ENCODE peak calls at places on chromosomes 2 and 18, in six cellular contexts. U is mammary epithelial cell; N is A549; Z is naive thymus-derived CD4-positive, alpha-beta T cell; I is HCT116; D is left ventricle myocardium inferior. C is an unnamed sample. For H3K4me1, the result is how much of the 10 kb centered on the place peaks cover.

GRCh38 chr2:144330951-144331651 is 188.8 kb downstream of the ZEB2 start:
- DNase-seq in U (peak), N (no peak), Z (peak), I (no peak), D (no peak), C (peak)

GRCh38 chr2:226678422-226678821 is 121.2 kb downstream of the IRS1 start:
- DNase-seq in U (no peak), N (no peak), Z (no peak), I (no peak), D (peak), C (no peak)

GRCh38 chr2:241237949-241238371 is 49.5 kb downstream of the ANO7 start:
- DNase-seq in U (no peak), N (no peak), Z (no peak), I (no peak), D (no peak), C (no peak)

GRCh38 chr2:127233710-127234109 is 13.6 kb upstream of the CYP27C1 start:
- DNase-seq in U (no peak), N (no peak), Z (no peak), I (no peak), D (no peak), C (no peak)

GRCh38 chr2:60290534-60290933 is 262.9 kb downstream of the BCL11A start:
- DNase-seq in U (no peak), N (no peak), Z (no peak), I (no peak), D (no peak), C (no peak)

GRCh38 chr18:46073474-46074331 is 1.6 kb upstream of the PSTPIP2 start:
- DNase-seq in U (peak), N (no peak), Z (peak), I (peak), D (no peak), C (no peak)

GRCh38 chr18:61764381-61764780 is 128.4 kb downstream of the RNF152 start:
- DNase-seq in U (peak), N (no peak), Z (no peak), I (no peak), D (no peak), C (no peak)

GRCh38 chr2:74267068-74267467 is 68.7 kb downstream of the MTHFD2 start:
- DNase-seq in U (peak), N (peak), Z (peak), I (peak), D (no peak), C (no peak)

GRCh38 chr2:73708527-73708926 is 28.6 kb downstream of the TPRKB start:
- DNase-seq in U (no peak), N (no peak), Z (no peak), I (no peak), D (no peak), C (no peak)

GRCh38 chr18:46408334-46408987 is 248.6 kb downstream of the LOXHD1 start:
- DNase-seq in U (no peak), N (peak), Z (no peak), I (no peak), D (no peak), C (no peak)

GRCh38 chr2:8469709-8470493 is 212.0 kb upstream of the ID2 start:
- DNase-seq in U (no peak), N (no peak), Z (no peak), I (no peak), D (no peak), C (no peak)

GRCh38 chr2:111706481-111707001 is 177.5 kb downstream of the ANAPC1 start:
- DNase-seq in U (no peak), N (no peak), Z (no peak), I (no peak), D (no peak), C (no peak)

GRCh38 chr2:178761759-178762371 is 45.4 kb downstream of the TTN start:
- DNase-seq in U (peak), N (peak), Z (peak), I (peak), D (no peak), C (no peak)

GRCh38 chr2:26429779-26430654 is 28.3 kb downstream of the DRC1 start:
- DNase-seq in U (peak), N (no peak), Z (no peak), I (no peak), D (peak), C (no peak)

GRCh38 chr2:152720794-152721193 is 2.4 kb downstream of the ARL6IP6 start:
- DNase-seq in U (no peak), N (no peak), Z (no peak), I (no peak), D (no peak), C (no peak)

GRCh38 chr2:150983498-150983897 is 278.2 kb downstream of the RBM43 start:
- DNase-seq in U (peak), N (no peak), Z (no peak), I (no peak), D (no peak), C (no peak)

GRCh38 chr2:160109939-160110673 is 47.7 kb upstream of the PLA2R1 start:
- DNase-seq in U (peak), N (peak), Z (peak), I (peak), D (peak), C (peak)

GRCh38 chr2:108169982-108170625 is 69.7 kb upstream of the SULT1C3 start:
- DNase-seq in U (peak), N (peak), Z (no peak), I (no peak), D (no peak), C (no peak)

GRCh38 chr18:26802330-26803200 is 62.9 kb downstream of the AQP4 start:
- DNase-seq in U (no peak), N (no peak), Z (no peak), I (no peak), D (no peak), C (no peak)

GRCh38 chr2:70717431-70718038 is 50.5 kb downstream of the ADD2 start:
- DNase-seq in U (no peak), N (no peak), Z (no peak), I (no peak), D (no peak), C (peak)

GRCh38 chr18:39773656-39774055 is 2181.4 kb upstream of the PIK3C3 start:
- DNase-seq in U (no peak), N (no peak), Z (no peak), I (no peak), D (no peak), C (no peak)

GRCh38 chr2:104939570-104940235 is 85.8 kb downstream of the POU3F3 start:
- DNase-seq in U (no peak), N (no peak), Z (no peak), I (no peak), D (no peak), C (no peak)

GRCh38 chr2:40877734-40878288 is 425.9 kb upstream of the SLC8A1 start:
- DNase-seq in U (no peak), N (no peak), Z (no peak), I (no peak), D (no peak), C (no peak)

GRCh38 chr2:651961-652373 is 25.2 kb downstream of the TMEM18 start:
- DNase-seq in U (no peak), N (no peak), Z (no peak), I (no peak), D (no peak), C (peak)

GRCh38 chr2:208265371-208265806 is 666 bp upstream of the PIKFYVE start:
- DNase-seq in U (no peak), N (peak), Z (peak), I (no peak), D (no peak), C (no peak)

GRCh38 chr2:170815746-170816498 is 765 bp upstream of the GAD1 start:
- DNase-seq in U (peak), N (peak), Z (peak), I (peak), D (peak), C (peak)

GRCh38 chr2:42504364-42505230 is 10.8 kb upstream of the KCNG3 start:
- DNase-seq in U (no peak), N (no peak), Z (no peak), I (no peak), D (no peak), C (no peak)

GRCh38 chr2:9422321-9423099 is 818 bp downstream of the ITGB1BP1 start:
- DNase-seq in U (peak), N (peak), Z (peak), I (peak), D (peak), C (peak)

GRCh38 chr2:32425719-32426141 is 68.9 kb downstream of the BIRC6 start:
- DNase-seq in U (no peak), N (no peak), Z (no peak), I (no peak), D (no peak), C (peak)

GRCh38 chr2:136008205-136008865 is 22.9 kb upstream of the DARS1 start:
- DNase-seq in U (no peak), N (no peak), Z (peak), I (no peak), D (peak), C (no peak)

GRCh38 chr2:102660574-102660973 is 41.2 kb downstream of the SLC9A2 start:
- DNase-seq in U (no peak), N (no peak), Z (no peak), I (no peak), D (no peak), C (no peak)

GRCh38 chr2:44912660-44913059 is 28.8 kb upstream of the SIX3 start:
- DNase-seq in U (no peak), N (peak), Z (no peak), I (no peak), D (no peak), C (no peak)

GRCh38 chr2:190786404-190787166 is 94.0 kb upstream of the GLS start:
- DNase-seq in U (peak), N (no peak), Z (no peak), I (no peak), D (no peak), C (no peak)

GRCh38 chr2:19676770-19677169 is 225.0 kb downstream of the TTC32 start:
- DNase-seq in U (no peak), N (no peak), Z (no peak), I (no peak), D (no peak), C (no peak)

GRCh38 chr18:25072205-25072604 is 279.8 kb downstream of the ZNF521 start:
- DNase-seq in U (no peak), N (no peak), Z (no peak), I (no peak), D (no peak), C (no peak)

GRCh38 chr2:239166201-239166834 is 234.5 kb downstream of the HDAC4 start:
- DNase-seq in U (no peak), N (no peak), Z (no peak), I (no peak), D (peak), C (peak)

GRCh38 chr2:218273908-218274249 is 3.6 kb downstream of the PNKD start:
- DNase-seq in U (no peak), N (no peak), Z (no peak), I (no peak), D (no peak), C (no peak)

DNA sequence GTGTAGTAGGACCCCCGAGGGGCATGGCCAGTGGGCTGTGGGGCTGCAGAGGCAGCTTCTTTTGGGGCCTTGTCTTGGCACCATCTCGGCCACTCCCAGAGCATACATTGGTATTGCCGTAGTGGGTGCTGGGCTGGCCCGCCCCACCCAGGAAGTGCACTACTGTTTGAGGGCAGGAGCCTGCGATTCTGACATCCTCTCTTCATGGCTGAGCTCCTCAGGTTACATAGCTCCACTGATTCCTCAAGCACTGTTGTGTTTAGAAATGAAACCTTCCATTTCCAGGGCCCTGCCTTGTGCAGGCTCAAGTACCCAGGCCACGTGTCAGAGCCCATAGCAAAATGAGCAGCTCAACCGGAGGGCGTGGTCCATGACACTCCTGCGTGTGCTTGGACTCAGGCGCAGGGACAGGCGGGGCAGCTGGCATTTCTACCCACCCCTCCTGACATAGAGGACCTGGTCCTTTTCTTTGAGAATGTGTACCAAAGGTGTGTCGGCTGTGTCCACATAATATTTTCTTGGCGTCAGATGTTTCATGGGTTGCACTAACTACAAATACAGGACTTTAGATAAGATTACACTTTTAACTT is 67.9 kb downstream of the DGKD start:
- DNase-seq in U (no peak), N (peak), Z (peak), I (no peak), D (no peak), C (no peak)
- H3K27ac ChIP-seq in U (no peak), N (peak), Z (peak), I (peak), D (peak), C (no peak)

GRCh38 chr2:109695290-109695689 is 81.1 kb downstream of the SOWAHC start:
- DNase-seq in U (no peak), N (no peak), Z (no peak), I (no peak), D (no peak), C (no peak)
- H3K4me1 ChIP-seq in U (under half), N (under half), Z (under half), I (under half), D (under half), C (under half)

GRCh38 chr2:237715459-237715947 is 83.1 kb upstream of the RBM44 start:
- DNase-seq in U (no peak), N (no peak), Z (no peak), I (no peak), D (no peak), C (no peak)
- H3K4me3 ChIP-seq in U (no peak), N (no peak), Z (no peak), I (no peak), D (peak), C (no peak)

DNA sequence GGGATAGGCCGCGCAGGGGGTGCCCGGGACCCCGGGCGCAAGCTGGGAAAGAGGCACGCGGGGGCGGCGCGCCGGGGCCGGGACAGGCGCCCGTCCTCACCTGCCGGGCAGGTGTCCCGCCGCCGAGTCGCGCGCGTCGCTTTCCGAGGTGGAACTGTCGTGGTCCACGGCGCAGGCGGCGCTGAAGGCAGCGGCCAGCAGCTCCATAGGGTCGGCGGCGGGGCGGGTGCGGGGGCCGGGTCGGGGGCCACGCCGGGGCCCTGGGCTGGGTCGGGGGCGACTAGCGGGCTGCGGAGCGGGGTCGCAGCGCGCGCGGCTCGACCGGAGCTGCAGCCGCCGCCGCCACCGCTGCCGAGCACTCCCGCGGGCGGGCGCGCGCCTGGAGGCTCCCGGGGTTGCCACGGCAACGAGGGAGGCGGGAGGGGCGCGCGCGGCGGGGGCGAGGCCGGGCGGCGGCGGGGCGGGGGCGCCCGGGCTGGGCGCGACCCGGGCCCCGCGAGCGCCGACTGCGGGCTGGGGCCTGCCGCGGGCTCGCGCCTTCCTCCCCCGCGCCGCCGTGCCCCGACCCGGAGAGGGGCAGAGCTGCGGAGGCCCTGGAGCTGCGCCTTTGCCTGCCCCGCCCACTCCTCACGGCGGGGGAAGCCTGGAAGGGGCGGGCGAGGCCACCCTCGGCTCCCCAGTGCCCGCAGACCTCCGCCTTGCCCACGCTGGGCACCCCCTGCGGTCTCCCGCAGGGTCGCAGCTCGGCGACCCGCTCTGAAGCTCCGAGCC is 57.9 kb downstream of the SNORC start:
- DNase-seq in U (no peak), N (peak), Z (no peak), I (no peak), D (no peak), C (no peak)
- H3K27ac ChIP-seq in U (no peak), N (peak), Z (no peak), I (no peak), D (no peak), C (no peak)

DNA sequence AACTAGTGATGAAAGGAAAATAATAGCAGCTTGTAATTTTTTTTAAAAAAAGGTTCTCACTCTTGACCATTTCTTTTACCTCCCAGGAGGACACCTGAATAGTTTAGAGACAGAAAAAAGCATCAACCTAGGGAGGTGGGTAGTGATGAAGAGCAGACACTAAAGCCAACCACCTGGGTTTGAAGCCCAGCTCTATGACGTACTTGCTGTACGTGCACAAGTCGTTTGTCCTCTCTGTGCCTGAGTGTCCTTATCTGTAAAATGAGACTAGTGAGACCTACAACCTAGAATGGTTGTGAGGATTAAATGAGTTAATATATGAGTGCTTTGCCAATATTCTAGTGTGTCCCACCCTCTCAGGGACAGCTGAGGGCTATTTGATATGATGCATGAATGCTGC is 5.8 kb downstream of the SLC1A4 start:
- DNase-seq in U (no peak), N (no peak), Z (no peak), I (no peak), D (no peak), C (no peak)
- H3K4me1 ChIP-seq in U (under half), N (under half), Z (under half), I (under half), D (under half), C (under half)

GRCh38 chr2:79105259-79105658 is 15.0 kb upstream of the REG1A start:
- DNase-seq in U (no peak), N (no peak), Z (no peak), I (no peak), D (no peak), C (no peak)
- H3K4me3 ChIP-seq in U (no peak), N (no peak), Z (no peak), I (no peak), D (no peak), C (no peak)

GRCh38 chr2:16608661-16609643 is 56.7 kb downstream of the CYRIA start:
- DNase-seq in U (peak), N (peak), Z (peak), I (peak), D (peak), C (peak)
- H3K27ac ChIP-seq in U (no peak), N (peak), Z (peak), I (no peak), D (peak), C (no peak)

GRCh38 chr2:53787911-53788289 is 1.1 kb downstream of the ERLEC1 start:
- DNase-seq in U (peak), N (no peak), Z (no peak), I (no peak), D (no peak), C (no peak)
- H3K4me1 ChIP-seq in U (under half), N (under half), Z (under half), I (under half), D (half or more), C (under half)

GRCh38 chr18:9916814-9917213 is 3.0 kb downstream of the VAPA start:
- DNase-seq in U (no peak), N (no peak), Z (no peak), I (no peak), D (no peak), C (no peak)
- H3K4me3 ChIP-seq in U (peak), N (peak), Z (no peak), I (no peak), D (peak), C (no peak)

DNA sequence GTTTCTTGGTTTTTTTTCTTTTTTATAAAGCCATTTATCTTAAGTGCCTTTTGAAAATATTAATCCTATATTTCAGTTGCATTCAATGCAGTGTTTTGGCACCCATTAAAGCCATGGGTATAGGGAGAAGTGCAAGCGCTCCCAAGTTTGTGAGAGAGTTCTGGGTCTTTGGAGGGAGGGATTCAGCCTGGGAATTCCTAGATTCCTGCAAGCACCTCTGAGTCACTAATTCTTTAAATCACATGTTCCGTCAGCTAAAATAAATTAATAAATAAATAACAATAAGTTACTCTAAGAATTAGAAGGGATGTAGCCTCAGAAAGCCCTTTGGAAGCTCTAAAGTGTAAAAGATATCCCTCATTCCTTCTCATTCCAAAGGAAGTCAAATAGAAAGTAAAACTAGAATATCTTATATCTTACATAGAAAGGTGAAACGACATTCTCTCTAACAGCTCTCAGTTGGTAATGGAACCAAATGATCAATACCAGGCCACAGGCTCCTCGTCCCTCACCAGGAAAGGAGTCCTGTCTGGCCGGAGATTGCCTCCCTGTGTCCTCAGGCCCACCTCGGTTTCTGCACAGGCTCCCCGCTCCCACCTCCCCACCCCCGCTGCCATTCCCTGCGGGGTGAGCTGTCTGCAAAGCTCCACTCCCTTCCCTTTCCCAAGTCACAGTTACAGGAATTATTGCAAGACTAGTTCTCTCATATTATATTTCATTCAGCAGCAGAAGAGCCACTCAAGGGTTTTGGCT is 222.3 kb upstream of the RBBP8 start:
- DNase-seq in U (peak), N (peak), Z (no peak), I (no peak), D (peak), C (peak)
- H3K27ac ChIP-seq in U (peak), N (peak), Z (no peak), I (no peak), D (peak), C (peak)